ENCODE peak calls at places on chromosomes 13 and 19, in seven cellular contexts. One of them, this sample, is unnamed.

GRCh38 chr13:45817833-45818232 is 33.7 kb downstream of the SIAH3 start:
- DNase-seq in AG04450: no peak
- DNase-seq in heart right ventricle: no peak
- DNase-seq in transverse colon: no peak
- DNase-seq in thoracic aorta: no peak
- DNase-seq in PC-3: peak; percentile 27
- DNase-seq in mucosa of descending colon: no peak
- DNase-seq in this sample: no peak

GRCh38 chr13:91804724-91805123 is 406.3 kb downstream of the GPC5 start:
- DNase-seq in thoracic aorta: no peak
- DNase-seq in mucosa of descending colon: no peak
- DNase-seq in PC-3: no peak
- DNase-seq in AG04450: no peak
- DNase-seq in heart right ventricle: no peak
- DNase-seq in transverse colon: no peak
- DNase-seq in this sample: no peak

GRCh38 chr13:30504081-30504480 is 38.3 kb upstream of the HMGB1 start:
- DNase-seq in mucosa of descending colon: no peak
- DNase-seq in heart right ventricle: no peak
- DNase-seq in PC-3: no peak
- DNase-seq in transverse colon: no peak
- DNase-seq in thoracic aorta: no peak
- DNase-seq in AG04450: no peak
- DNase-seq in this sample: no peak

GRCh38 chr13:37534181-37534580 is 64.4 kb downstream of the POSTN start:
- DNase-seq in mucosa of descending colon: no peak
- DNase-seq in heart right ventricle: no peak
- DNase-seq in PC-3: peak; percentile 37
- DNase-seq in AG04450: peak; percentile 68
- DNase-seq in thoracic aorta: no peak
- DNase-seq in transverse colon: no peak
- DNase-seq in this sample: no peak

GRCh38 chr19:13844130-13844631 is 32.8 kb upstream of the NANOS3 start:
- DNase-seq in transverse colon: no peak
- DNase-seq in mucosa of descending colon: peak; percentile 30
- DNase-seq in AG04450: no peak
- DNase-seq in thoracic aorta: no peak
- DNase-seq in heart right ventricle: no peak
- DNase-seq in PC-3: no peak
- DNase-seq in this sample: peak; percentile 44

GRCh38 chr19:33273881-33274662 is 28.3 kb downstream of the CEBPA start:
- DNase-seq in transverse colon: peak; percentile 79
- DNase-seq in PC-3: peak; percentile 35
- DNase-seq in AG04450: peak; percentile 34
- DNase-seq in heart right ventricle: no peak
- DNase-seq in mucosa of descending colon: peak; percentile 79
- DNase-seq in thoracic aorta: peak; percentile 18
- DNase-seq in this sample: peak; percentile 84

GRCh38 chr13:79679334-79679733 is 198.4 kb downstream of the NDFIP2 start:
- DNase-seq in heart right ventricle: peak; percentile 44
- DNase-seq in PC-3: peak; percentile 76
- DNase-seq in mucosa of descending colon: peak; percentile 95
- DNase-seq in thoracic aorta: no peak
- DNase-seq in AG04450: peak; percentile 26
- DNase-seq in transverse colon: peak; percentile 79
- DNase-seq in this sample: peak; percentile 85

GRCh38 chr13:61779456-61779855 is 363.8 kb upstream of the PCDH20 start:
- DNase-seq in transverse colon: no peak
- DNase-seq in thoracic aorta: no peak
- DNase-seq in heart right ventricle: no peak
- DNase-seq in PC-3: no peak
- DNase-seq in mucosa of descending colon: no peak
- DNase-seq in AG04450: no peak
- DNase-seq in this sample: no peak

GRCh38 chr13:87674143-87674772 is 3.1 kb downstream of the SLITRK5 start:
- DNase-seq in transverse colon: no peak
- DNase-seq in mucosa of descending colon: no peak
- DNase-seq in heart right ventricle: no peak
- DNase-seq in PC-3: no peak
- DNase-seq in AG04450: no peak
- DNase-seq in thoracic aorta: no peak
- DNase-seq in this sample: no peak

GRCh38 chr13:41864658-41865057 is 96.3 kb downstream of the VWA8 start:
- DNase-seq in thoracic aorta: no peak
- DNase-seq in PC-3: no peak
- DNase-seq in heart right ventricle: no peak
- DNase-seq in mucosa of descending colon: no peak
- DNase-seq in AG04450: no peak
- DNase-seq in transverse colon: no peak
- DNase-seq in this sample: no peak

GRCh38 chr19:8392017-8392591 is 1.9 kb downstream of the RAB11B start:
- DNase-seq in PC-3: no peak
- DNase-seq in mucosa of descending colon: no peak
- DNase-seq in transverse colon: no peak
- DNase-seq in thoracic aorta: no peak
- DNase-seq in AG04450: no peak
- DNase-seq in heart right ventricle: peak; percentile 50
- DNase-seq in this sample: no peak

GRCh38 chr13:95627590-95627989 is 16.9 kb downstream of the DZIP1 start:
- DNase-seq in AG04450: no peak
- DNase-seq in transverse colon: no peak
- DNase-seq in thoracic aorta: no peak
- DNase-seq in PC-3: no peak
- DNase-seq in mucosa of descending colon: no peak
- DNase-seq in heart right ventricle: no peak
- DNase-seq in this sample: no peak

GRCh38 chr19:33408116-33408515 is 34.6 kb downstream of the CEBPG start:
- DNase-seq in mucosa of descending colon: no peak
- DNase-seq in transverse colon: no peak
- DNase-seq in thoracic aorta: no peak
- DNase-seq in heart right ventricle: no peak
- DNase-seq in AG04450: no peak
- DNase-seq in PC-3: no peak
- DNase-seq in this sample: no peak

GRCh38 chr13:31485183-31485582 is 254.1 kb upstream of the RXFP2 start:
- DNase-seq in PC-3: no peak
- DNase-seq in thoracic aorta: no peak
- DNase-seq in transverse colon: no peak
- DNase-seq in mucosa of descending colon: no peak
- DNase-seq in AG04450: no peak
- DNase-seq in heart right ventricle: no peak
- DNase-seq in this sample: no peak

DNA sequence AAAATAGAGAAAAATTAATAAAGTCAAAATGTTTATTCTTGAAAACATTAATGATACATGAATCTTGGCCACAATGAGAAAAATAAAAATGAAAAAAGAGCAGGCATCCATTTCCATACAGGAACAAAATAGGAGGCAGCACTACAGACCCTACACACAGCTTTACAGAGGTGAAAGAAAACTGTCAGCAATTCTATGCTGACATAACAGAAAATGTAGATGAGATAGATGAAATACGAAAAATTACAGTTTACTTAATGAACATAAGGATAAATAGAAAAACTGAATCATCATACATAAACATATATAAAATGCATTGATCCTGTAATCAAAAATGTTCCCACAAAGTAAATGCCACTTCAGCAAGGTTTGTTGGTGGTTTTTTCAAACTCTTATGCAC is 5.6 kb downstream of the LILRB4 start:
- DNase-seq in heart right ventricle: no peak
- DNase-seq in PC-3: no peak
- DNase-seq in AG04450: no peak
- DNase-seq in thoracic aorta: no peak
- DNase-seq in mucosa of descending colon: no peak
- DNase-seq in transverse colon: no peak
- DNase-seq in this sample: no peak
- H3K9me3 ChIP-seq in heart right ventricle: peaks cover 19% of the 10 kb centered on the region
- H3K9me3 ChIP-seq in PC-3: no peaks in the 10 kb centered on the region
- H3K9me3 ChIP-seq in AG04450: peaks cover 53% of the 10 kb centered on the region
- H3K9me3 ChIP-seq in thoracic aorta: peaks cover 6% of the 10 kb centered on the region
- H3K9me3 ChIP-seq in mucosa of descending colon: no peaks in the 10 kb centered on the region
- H3K9me3 ChIP-seq in transverse colon: no peaks in the 10 kb centered on the region
- H3K9me3 ChIP-seq in this sample: no peaks in the 10 kb centered on the region

GRCh38 chr19:44069415-44069814 is 2.5 kb upstream of the ZNF284 start:
- DNase-seq in PC-3: no peak
- DNase-seq in heart right ventricle: no peak
- DNase-seq in AG04450: no peak
- DNase-seq in thoracic aorta: no peak
- DNase-seq in transverse colon: no peak
- DNase-seq in mucosa of descending colon: no peak
- DNase-seq in this sample: no peak
- H3K9me3 ChIP-seq in PC-3: peaks cover 17% of the 10 kb centered on the region
- H3K9me3 ChIP-seq in heart right ventricle: peaks cover 68% of the 10 kb centered on the region
- H3K9me3 ChIP-seq in AG04450: peaks cover 24% of the 10 kb centered on the region
- H3K9me3 ChIP-seq in thoracic aorta: peaks cover 19% of the 10 kb centered on the region
- H3K9me3 ChIP-seq in transverse colon: peaks cover 41% of the 10 kb centered on the region
- H3K9me3 ChIP-seq in mucosa of descending colon: peaks cover 44% of the 10 kb centered on the region
- H3K9me3 ChIP-seq in this sample: peaks cover 12% of the 10 kb centered on the region

GRCh38 chr19:39951686-39952085 is 17.3 kb upstream of the FCGBP start:
- DNase-seq in AG04450: no peak
- DNase-seq in mucosa of descending colon: no peak
- DNase-seq in transverse colon: no peak
- DNase-seq in thoracic aorta: no peak
- DNase-seq in heart right ventricle: no peak
- DNase-seq in PC-3: peak; percentile 38
- DNase-seq in this sample: no peak

GRCh38 chr19:39951065-39951650 is 16.7 kb upstream of the FCGBP start:
- DNase-seq in transverse colon: no peak
- DNase-seq in heart right ventricle: no peak
- DNase-seq in PC-3: no peak
- DNase-seq in mucosa of descending colon: no peak
- DNase-seq in thoracic aorta: no peak
- DNase-seq in AG04450: no peak
- DNase-seq in this sample: no peak

GRCh38 chr19:39949026-39949747 is 14.8 kb upstream of the FCGBP start:
- DNase-seq in thoracic aorta: no peak
- DNase-seq in transverse colon: no peak
- DNase-seq in PC-3: no peak
- DNase-seq in heart right ventricle: no peak
- DNase-seq in mucosa of descending colon: no peak
- DNase-seq in AG04450: no peak
- DNase-seq in this sample: no peak

DNA sequence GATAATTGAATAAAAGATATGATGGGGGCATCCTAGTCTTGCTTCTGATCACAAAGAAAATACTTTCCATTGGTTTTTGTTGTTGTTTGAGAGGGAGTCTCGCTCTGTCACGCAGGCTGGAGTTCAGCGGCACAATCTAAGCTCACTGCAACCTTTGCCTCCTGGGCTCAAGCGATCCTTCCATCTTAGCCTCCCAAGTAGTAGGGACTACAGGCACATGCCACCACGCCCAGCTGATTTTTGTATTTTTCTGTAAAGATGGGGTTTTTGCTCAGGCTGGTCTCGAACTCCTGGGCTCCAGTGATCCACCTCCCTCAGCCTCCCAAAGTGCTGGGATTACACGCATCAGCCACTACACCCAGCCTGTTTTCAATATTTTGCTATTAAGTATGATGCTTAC is 17.1 kb upstream of the PSMC4 start:
- DNase-seq in transverse colon: no peak
- DNase-seq in thoracic aorta: no peak
- DNase-seq in AG04450: no peak
- DNase-seq in heart right ventricle: no peak
- DNase-seq in PC-3: no peak
- DNase-seq in mucosa of descending colon: no peak
- DNase-seq in this sample: peak; percentile 9
- H3K9me3 ChIP-seq in transverse colon: no peaks in the 10 kb centered on the region
- H3K9me3 ChIP-seq in thoracic aorta: no peaks in the 10 kb centered on the region
- H3K9me3 ChIP-seq in AG04450: no peaks in the 10 kb centered on the region
- H3K9me3 ChIP-seq in heart right ventricle: no peaks in the 10 kb centered on the region
- H3K9me3 ChIP-seq in PC-3: no peaks in the 10 kb centered on the region
- H3K9me3 ChIP-seq in mucosa of descending colon: no peaks in the 10 kb centered on the region
- H3K9me3 ChIP-seq in this sample: no peaks in the 10 kb centered on the region

DNA sequence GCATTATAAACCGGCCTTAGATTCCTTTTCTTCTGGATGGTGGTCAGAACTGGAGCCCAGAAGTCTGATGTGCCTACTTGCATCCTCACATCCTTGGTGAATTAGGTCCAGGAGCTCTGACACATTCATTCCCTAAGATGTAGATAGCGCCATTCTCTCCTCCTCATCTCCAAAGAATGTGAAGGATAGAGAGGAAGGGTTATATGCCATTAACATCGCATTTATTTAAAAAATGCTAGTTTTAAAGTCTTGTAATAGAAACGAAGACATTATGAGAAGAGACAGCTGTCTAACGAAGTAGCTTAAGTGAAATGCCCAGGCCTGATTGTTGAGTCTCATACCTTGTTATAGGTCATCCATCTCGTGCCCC is 9.7 kb downstream of the MBNL2 start:
- DNase-seq in mucosa of descending colon: no peak
- DNase-seq in AG04450: peak; percentile 20
- DNase-seq in heart right ventricle: no peak
- DNase-seq in thoracic aorta: no peak
- DNase-seq in PC-3: no peak
- DNase-seq in transverse colon: no peak
- DNase-seq in this sample: no peak
- H3K9me3 ChIP-seq in mucosa of descending colon: no peaks in the 10 kb centered on the region
- H3K9me3 ChIP-seq in AG04450: no peaks in the 10 kb centered on the region
- H3K9me3 ChIP-seq in heart right ventricle: no peaks in the 10 kb centered on the region
- H3K9me3 ChIP-seq in thoracic aorta: no peaks in the 10 kb centered on the region
- H3K9me3 ChIP-seq in PC-3: no peaks in the 10 kb centered on the region
- H3K9me3 ChIP-seq in transverse colon: no peaks in the 10 kb centered on the region
- H3K9me3 ChIP-seq in this sample: no peaks in the 10 kb centered on the region

DNA sequence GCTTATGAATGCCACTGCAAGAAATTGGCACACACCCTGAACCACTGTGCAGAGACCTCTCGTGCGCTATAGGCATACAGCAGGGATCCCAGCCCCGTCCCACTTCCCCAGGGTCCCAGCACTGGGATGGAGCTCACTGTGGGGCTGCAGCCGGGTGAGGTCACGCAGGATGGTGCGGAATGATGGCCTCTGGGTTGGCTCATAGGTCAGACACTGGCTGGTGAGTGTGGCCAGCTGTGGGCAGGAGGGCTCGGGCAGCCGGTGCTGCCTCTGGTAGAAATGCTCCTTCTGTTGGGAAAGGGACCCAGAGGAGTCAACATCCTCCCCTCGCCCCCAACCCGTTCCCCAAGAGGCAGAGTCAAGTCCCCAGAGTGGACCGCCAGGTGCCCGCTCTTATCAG is 17.0 kb upstream of the ICAM3 start:
- DNase-seq in heart right ventricle: no peak
- DNase-seq in thoracic aorta: no peak
- DNase-seq in AG04450: no peak
- DNase-seq in PC-3: no peak
- DNase-seq in mucosa of descending colon: no peak
- DNase-seq in transverse colon: no peak
- DNase-seq in this sample: no peak
- H3K9me3 ChIP-seq in heart right ventricle: no peaks in the 10 kb centered on the region
- H3K9me3 ChIP-seq in thoracic aorta: no peaks in the 10 kb centered on the region
- H3K9me3 ChIP-seq in AG04450: peaks cover 8% of the 10 kb centered on the region
- H3K9me3 ChIP-seq in PC-3: no peaks in the 10 kb centered on the region
- H3K9me3 ChIP-seq in mucosa of descending colon: no peaks in the 10 kb centered on the region
- H3K9me3 ChIP-seq in transverse colon: no peaks in the 10 kb centered on the region
- H3K9me3 ChIP-seq in this sample: no peaks in the 10 kb centered on the region

This sample was measured in colonic mucosa.